ENCODE peak calls at places on chromosomes 11 and 22, in five cellular contexts. Z, O, D, R and H are unnamed samples.

GRCh38 chr22:21652547-21653545 is 10.7 kb downstream of the SDF2L1 start:
- DNase-seq in Z (no peak), O (no peak), D (no peak), R (no peak), H (no peak)

GRCh38 chr11:130817608-130817944 is 98.7 kb downstream of the SNX19 start:
- DNase-seq in Z (no peak), O (no peak), D (no peak), R (no peak), H (no peak)

GRCh38 chr11:6200975-6201374 is 2.0 kb downstream of the OR52W1 start:
- DNase-seq in Z (no peak), O (no peak), D (no peak), R (no peak), H (no peak)

GRCh38 chr11:18236664-18237356 is at the start of gene SAA4:
- DNase-seq in Z (no peak), O (no peak), D (peak; percentile 85), R (no peak), H (no peak)

GRCh38 chr22:29072979-29073617 is at the start of gene KREMEN1:
- DNase-seq in Z (no peak), O (no peak), D (no peak), R (no peak), H (no peak)

GRCh38 chr11:128171496-128171895 is 415.9 kb downstream of the ETS1 start:
- DNase-seq in Z (no peak), O (no peak), D (no peak), R (no peak), H (no peak)

GRCh38 chr22:43042101-43042780 is 27.3 kb upstream of the PACSIN2 start:
- DNase-seq in Z (no peak), O (no peak), D (no peak), R (no peak), H (no peak)

GRCh38 chr11:123381817-123382554 is 48.1 kb upstream of the GRAMD1B start:
- DNase-seq in Z (peak; percentile 92), O (no peak), D (no peak), R (no peak), H (no peak)

GRCh38 chr22:18110194-18110943 is at the start of gene TUBA8:
- DNase-seq in Z (no peak), O (no peak), D (no peak), R (peak; percentile 6), H (no peak)

GRCh38 chr11:88398372-88399140 is 61.0 kb upstream of the CTSC start:
- DNase-seq in Z (no peak), O (no peak), D (peak; percentile 31), R (no peak), H (no peak)

GRCh38 chr11:1298695-1299492 is 10.5 kb downstream of the TOLLIP start:
- DNase-seq in Z (no peak), O (no peak), D (peak; percentile 91), R (no peak), H (no peak)

GRCh38 chr22:47322854-47323253 is 560.4 kb downstream of the TBC1D22A start:
- DNase-seq in Z (no peak), O (no peak), D (no peak), R (no peak), H (no peak)

GRCh38 chr22:16922076-16922475 is 85.9 kb downstream of the GAB4 start:
- DNase-seq in Z (no peak), O (no peak), D (no peak), R (no peak), H (no peak)

GRCh38 chr11:33735426-33736147 is 636 bp downstream of the CD59 start:
- DNase-seq in Z (peak; percentile 37), O (no peak), D (peak; percentile 34), R (no peak), H (peak; percentile 41)

GRCh38 chr11:33329705-33330329 is 72.6 kb downstream of the HIPK3 start:
- DNase-seq in Z (no peak), O (no peak), D (peak; percentile 50), R (peak; percentile 25), H (peak; percentile 60)

GRCh38 chr11:124934862-124935547 is 842 bp downstream of the HEPACAM start:
- DNase-seq in Z (no peak), O (no peak), D (peak; percentile 78), R (no peak), H (no peak)

GRCh38 chr22:38873469-38874411 is 1.7 kb upstream of the CBX6 start:
- DNase-seq in Z (peak; percentile 59), O (no peak), D (no peak), R (no peak), H (peak; percentile 6)

GRCh38 chr22:23534201-23534850 is 45.8 kb downstream of the IGLL1 start:
- DNase-seq in Z (no peak), O (no peak), D (no peak), R (no peak), H (no peak)

GRCh38 chr11:70220136-70220535 is 17.0 kb downstream of the FADD start:
- DNase-seq in Z (no peak), O (no peak), D (no peak), R (no peak), H (no peak)

GRCh38 chr11:19072464-19072863 is 11.9 kb upstream of the MRGPRX2 start:
- DNase-seq in Z (no peak), O (no peak), D (no peak), R (no peak), H (no peak)

GRCh38 chr11:33860926-33861325 is 30.9 kb downstream of the LMO2 start:
- DNase-seq in Z (no peak), O (no peak), D (no peak), R (no peak), H (no peak)

GRCh38 chr11:3627291-3627690 is 14.5 kb downstream of the ART5 start:
- DNase-seq in Z (no peak), O (no peak), D (no peak), R (no peak), H (no peak)

GRCh38 chr22:37304595-37305343 is 22.5 kb downstream of the CYTH4 start:
- DNase-seq in Z (no peak), O (no peak), D (peak; percentile 22), R (peak; percentile 13), H (no peak)

GRCh38 chr11:58075781-58076180 is 45.0 kb downstream of the OR6Q1 start:
- DNase-seq in Z (no peak), O (no peak), D (peak; percentile 22), R (no peak), H (no peak)

GRCh38 chr11:67434395-67434881 is 3.0 kb downstream of the PTPRCAP start:
- DNase-seq in Z (no peak), O (no peak), D (no peak), R (no peak), H (no peak)

GRCh38 chr11:9028591-9028990 is 24.8 kb upstream of the NRIP3 start:
- DNase-seq in Z (no peak), O (no peak), D (no peak), R (no peak), H (no peak)

GRCh38 chr11:4680341-4680740 is 17.3 kb downstream of the OR51E2 start:
- DNase-seq in Z (no peak), O (no peak), D (no peak), R (no peak), H (no peak)
- TF ChIP-seq SUZ12 in Z (no peak), O (no peak), D (no peak), R (no peak), H (no peak)

DNA sequence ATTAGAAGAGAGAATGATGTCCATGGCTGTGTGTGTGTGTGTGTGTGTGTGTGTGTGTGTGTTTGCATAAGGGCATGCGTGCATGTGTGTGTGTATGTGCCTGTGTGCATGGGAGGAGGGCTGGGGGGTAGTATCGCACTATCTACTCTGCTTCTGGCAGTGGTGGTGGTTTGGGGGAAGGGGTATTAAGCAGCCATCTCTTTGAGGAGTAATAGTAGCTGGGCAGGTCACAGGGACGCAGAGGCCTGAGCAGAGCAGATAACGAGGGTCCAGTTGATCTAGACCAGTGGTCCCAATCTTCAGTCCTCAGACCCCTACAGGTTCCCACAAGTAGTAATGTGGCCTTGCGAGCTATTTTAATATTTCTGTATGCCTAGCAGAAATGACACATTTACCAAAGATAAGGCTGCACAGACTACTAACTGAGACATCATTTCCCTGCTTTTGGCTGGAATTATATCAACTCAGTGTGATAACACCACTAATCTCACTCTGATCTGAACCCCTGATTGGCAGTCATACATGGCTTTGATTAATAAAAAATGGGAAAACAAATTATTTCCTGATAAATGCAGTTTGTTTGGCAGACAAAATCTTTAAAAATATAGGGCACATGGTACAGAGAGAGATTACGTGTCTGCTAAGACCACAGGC is 354.3 kb downstream of the BUD13 start:
- DNase-seq in Z (no peak), O (no peak), D (no peak), R (no peak), H (no peak)
- TF ChIP-seq SUZ12 in Z (no peak), O (no peak), D (no peak), R (no peak), H (no peak)

GRCh38 chr11:44615913-44616806 is 50.7 kb downstream of the CD82 start:
- DNase-seq in Z (no peak), O (no peak), D (no peak), R (no peak), H (no peak)
- TF ChIP-seq SUZ12 in Z (no peak), O (no peak), D (no peak), R (no peak), H (no peak)

DNA sequence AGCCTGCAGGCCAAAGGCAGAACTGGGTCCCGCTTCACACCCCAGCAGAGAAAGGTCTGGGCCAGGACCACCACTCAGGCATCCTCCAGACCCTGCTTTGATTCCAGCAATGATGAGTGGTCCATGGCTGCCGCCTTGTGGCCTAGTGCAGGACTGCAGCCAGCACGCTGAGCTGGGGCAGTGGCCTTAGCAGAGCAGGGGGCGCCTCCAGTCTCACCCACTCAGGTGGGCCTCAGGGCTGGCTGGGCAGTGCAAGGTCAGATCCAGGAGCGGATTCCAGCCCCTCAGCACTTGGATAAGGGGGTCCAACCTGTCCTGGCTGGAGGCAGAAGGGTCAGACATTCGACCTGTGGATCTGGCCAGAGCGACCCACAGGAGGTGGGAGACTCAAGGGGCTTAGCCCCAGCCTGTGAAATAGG is 9.6 kb upstream of the PDE2A start:
- DNase-seq in Z (no peak), O (no peak), D (peak; percentile 33), R (no peak), H (peak; percentile 82)
- TF ChIP-seq SUZ12 in Z (no peak), O (no peak), D (no peak), R (no peak), H (no peak)